ENCODE peak calls at places on chromosome 7, in eight cellular contexts. M is nephron progenitor cell, W is upper lobe of right lung, H is uterus, C is adrenal gland, L is RWPE1, U is ovary, Q is progenitor cell of endocrine pancreas. R is an unnamed sample.
A peak's percentile ranks its signal among the peaks of the same experiment; 100 is the strongest.

GRCh38 chr7:129489491-129489890 is 12.8 kb upstream of the SMKR1 start:
- DNase-seq in M (no peak), W (no peak), H (no peak), C (no peak), L (no peak), U (no peak), Q (no peak), R (peak; percentile 88)

GRCh38 chr7:28815928-28816373 is 142.2 kb downstream of the TRIL start:
- DNase-seq in M (no peak), W (no peak), H (no peak), C (no peak), L (no peak), U (no peak), Q (no peak), R (no peak)

GRCh38 chr7:52639981-52640380 is 395.5 kb upstream of the POM121L12 start:
- DNase-seq in M (no peak), W (no peak), H (no peak), C (no peak), L (no peak), U (no peak), Q (no peak), R (no peak)

GRCh38 chr7:16657656-16658279 is 11.8 kb downstream of the BZW2 start:
- DNase-seq in M (no peak), W (no peak), H (no peak), C (no peak), L (peak; percentile 53), U (no peak), Q (no peak), R (peak; percentile 91)

GRCh38 chr7:96723622-96724021 is 14.0 kb upstream of the SEM1 start:
- DNase-seq in M (no peak), W (no peak), H (no peak), C (no peak), L (peak; percentile 55), U (no peak), Q (no peak), R (peak; percentile 6)

GRCh38 chr7:140229101-140229525 is 52.3 kb upstream of the KDM7A start:
- DNase-seq in M (no peak), W (no peak), H (no peak), C (no peak), L (no peak), U (no peak), Q (no peak), R (no peak)

GRCh38 chr7:23012797-23013714 is 874 bp downstream of the HYCC1 start:
- DNase-seq in M (peak; percentile 73), W (peak; percentile 67), H (peak; percentile 35), C (peak; percentile 32), L (no peak), U (peak; percentile 11), Q (peak; percentile 47), R (peak; percentile 7)

GRCh38 chr7:73560035-73560835 is 2.7 kb upstream of the BCL7B start:
- DNase-seq in M (no peak), W (no peak), H (no peak), C (peak; percentile 51), L (peak; percentile 47), U (peak; percentile 38), Q (no peak), R (peak; percentile 87)

GRCh38 chr7:37993060-37993501 is 72.6 kb downstream of the EPDR1 start:
- DNase-seq in M (no peak), W (no peak), H (no peak), C (no peak), L (no peak), U (no peak), Q (no peak), R (no peak)

GRCh38 chr7:129989466-129989865 is 36.7 kb upstream of the UBE2H start:
- DNase-seq in M (no peak), W (no peak), H (no peak), C (no peak), L (no peak), U (no peak), Q (no peak), R (no peak)

GRCh38 chr7:106736508-106737201 is 75.7 kb upstream of the CCDC71L start:
- DNase-seq in M (peak; percentile 8), W (no peak), H (no peak), C (no peak), L (peak; percentile 59), U (no peak), Q (peak; percentile 15), R (peak; percentile 86)

GRCh38 chr7:74253331-74253730 is 868 bp downstream of the RFC2 start:
- DNase-seq in M (no peak), W (no peak), H (no peak), C (no peak), L (no peak), U (no peak), Q (no peak), R (no peak)

GRCh38 chr7:45685619-45686240 is 111.6 kb downstream of the ADCY1 start:
- DNase-seq in M (no peak), W (peak; percentile 49), H (no peak), C (no peak), L (no peak), U (no peak), Q (no peak), R (no peak)

GRCh38 chr7:116139807-116140206 is 70.5 kb upstream of the TES start:
- DNase-seq in M (no peak), W (no peak), H (no peak), C (no peak), L (no peak), U (no peak), Q (no peak), R (peak; percentile 30)

GRCh38 chr7:129341838-129342806 is 92.1 kb upstream of the STRIP2 start:
- DNase-seq in M (no peak), W (no peak), H (no peak), C (no peak), L (no peak), U (no peak), Q (no peak), R (no peak)

GRCh38 chr7:111650456-111650999 is 88.2 kb upstream of the IMMP2L start:
- DNase-seq in M (no peak), W (no peak), H (no peak), C (no peak), L (peak; percentile 13), U (no peak), Q (no peak), R (peak; percentile 76)

GRCh38 chr7:135434047-135434446 is 75.9 kb downstream of the CNOT4 start:
- DNase-seq in M (no peak), W (no peak), H (no peak), C (no peak), L (no peak), U (no peak), Q (no peak), R (no peak)

GRCh38 chr7:110775046-110775445 is 315.9 kb upstream of the LRRN3 start:
- DNase-seq in M (no peak), W (no peak), H (no peak), C (no peak), L (no peak), U (no peak), Q (no peak), R (peak; percentile 20)

GRCh38 chr7:111560773-111561658 is 1.3 kb downstream of the IMMP2L start:
- DNase-seq in M (no peak), W (no peak), H (no peak), C (no peak), L (peak; percentile 23), U (no peak), Q (no peak), R (peak; percentile 31)

GRCh38 chr7:317643-318405 is 27.9 kb downstream of the FOXL3 start:
- DNase-seq in M (no peak), W (no peak), H (no peak), C (no peak), L (no peak), U (no peak), Q (no peak), R (no peak)

GRCh38 chr7:37206192-37206591 is 242.5 kb downstream of the ELMO1 start:
- DNase-seq in M (no peak), W (no peak), H (no peak), C (no peak), L (no peak), U (no peak), Q (no peak), R (no peak)

GRCh38 chr7:120033114-120033513 is 239.9 kb upstream of the KCND2 start:
- DNase-seq in M (no peak), W (no peak), H (no peak), C (no peak), L (no peak), U (no peak), Q (no peak), R (no peak)

GRCh38 chr7:41122256-41122987 is 580.5 kb downstream of the INHBA start:
- DNase-seq in M (no peak), W (no peak), H (no peak), C (no peak), L (no peak), U (no peak), Q (no peak), R (peak; percentile 58)
- TF ChIP-seq CTCF in M (no peak), W (no peak), H (no peak), C (no peak), L (no peak), U (no peak), Q (no peak), R (no peak)

GRCh38 chr7:6833636-6834035 is 7.6 kb upstream of the CCZ1B start:
- DNase-seq in M (no peak), W (no peak), H (no peak), C (no peak), L (no peak), U (no peak), Q (no peak), R (no peak)
- TF ChIP-seq CTCF in M (no peak), W (no peak), H (no peak), C (no peak), L (no peak), U (no peak), Q (no peak), R (no peak)

DNA sequence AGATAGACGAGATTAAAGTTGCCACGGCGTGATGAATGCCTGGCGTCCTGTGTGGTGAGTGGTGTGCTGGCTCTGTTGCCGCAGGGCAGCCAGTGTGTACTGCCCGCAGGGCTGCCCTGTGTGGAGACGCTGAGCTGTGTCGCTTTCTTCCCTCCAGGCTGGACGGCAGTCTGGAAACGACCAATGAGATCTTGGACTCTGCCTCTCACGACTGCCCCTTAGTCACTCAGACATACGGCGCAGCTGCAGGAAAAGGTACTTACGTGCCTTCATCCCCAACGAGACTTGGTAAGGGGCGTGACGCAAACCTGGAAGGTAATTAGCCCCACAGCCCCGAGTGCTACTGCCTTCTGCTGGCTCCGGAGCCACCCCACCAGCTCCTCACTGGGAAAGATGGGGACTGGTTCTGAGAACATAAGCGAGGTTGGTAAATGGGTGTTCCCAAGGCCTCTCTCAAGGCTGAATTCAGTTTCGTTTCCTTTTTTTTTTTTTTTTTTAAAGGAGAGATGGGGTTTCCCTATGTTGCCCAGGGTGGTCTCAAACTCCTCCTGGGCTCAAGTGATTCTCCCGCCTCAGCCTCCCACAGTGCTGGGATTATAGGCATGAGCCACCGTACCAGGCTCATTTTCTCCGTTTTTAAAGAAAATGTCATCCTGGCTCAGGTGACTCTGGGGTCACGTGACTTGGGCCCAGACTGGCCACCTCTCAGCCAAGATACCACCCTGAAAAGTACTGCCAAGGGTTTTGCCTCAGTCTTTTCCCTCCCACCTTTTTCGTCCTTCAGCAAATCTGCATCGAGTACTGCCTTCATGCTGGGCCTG is 39.6 kb downstream of the WIPI2 start:
- DNase-seq in M (no peak), W (no peak), H (no peak), C (no peak), L (no peak), U (no peak), Q (no peak), R (no peak)
- TF ChIP-seq CTCF in M (no peak), W (no peak), H (no peak), C (no peak), L (no peak), U (no peak), Q (no peak), R (no peak)

GRCh38 chr7:158445421-158446175 is 142.0 kb downstream of the PTPRN2 start:
- DNase-seq in M (no peak), W (no peak), H (no peak), C (no peak), L (no peak), U (no peak), Q (no peak), R (no peak)
- TF ChIP-seq CTCF in M (no peak), W (no peak), H (no peak), C (no peak), L (no peak), U (no peak), Q (no peak), R (no peak)